ENCODE peak calls at places on chromosomes 5 and 9, in six cellular contexts. T is IMR-90, H is transverse colon, U is right lobe of liver, E is HCT116, C is uterus. M is an unnamed sample.

GRCh38 chr9:81312346-81312745 is 377.0 kb downstream of the TLE1 start:
- DNase-seq in T (no peak), H (no peak), U (no peak), E (no peak), C (no peak), M (no peak)

GRCh38 chr9:115456515-115456914 is 338.6 kb upstream of the TNC start:
- DNase-seq in T (peak; percentile 57), H (no peak), U (no peak), E (no peak), C (no peak), M (no peak)

GRCh38 chr9:96338299-96338698 is 36.3 kb upstream of the HSD17B3 start:
- DNase-seq in T (no peak), H (no peak), U (no peak), E (no peak), C (no peak), M (no peak)

GRCh38 chr9:20224756-20225155 is 397.5 kb downstream of the MLLT3 start:
- DNase-seq in T (no peak), H (no peak), U (no peak), E (no peak), C (no peak), M (no peak)

GRCh38 chr5:133387621-133388020 is 224.7 kb downstream of the FSTL4 start:
- DNase-seq in T (no peak), H (no peak), U (no peak), E (no peak), C (no peak), M (no peak)

GRCh38 chr5:139410121-139410885 is 6.4 kb upstream of the SPATA24 start:
- DNase-seq in T (peak; percentile 35), H (no peak), U (no peak), E (no peak), C (peak; percentile 10), M (peak; percentile 53)

GRCh38 chr9:17625644-17626388 is 47.0 kb downstream of the SH3GL2 start:
- DNase-seq in T (peak; percentile 38), H (no peak), U (no peak), E (no peak), C (no peak), M (no peak)

GRCh38 chr5:1718669-1719068 is 81.0 kb downstream of the MRPL36 start:
- DNase-seq in T (no peak), H (no peak), U (no peak), E (peak; percentile 12), C (no peak), M (no peak)

GRCh38 chr5:156879665-156880285 is 29.7 kb downstream of the PPP1R2B start:
- DNase-seq in T (no peak), H (peak; percentile 20), U (no peak), E (no peak), C (no peak), M (no peak)

GRCh38 chr9:114469091-114469853 is 36.0 kb downstream of the WHRN start:
- DNase-seq in T (no peak), H (no peak), U (no peak), E (no peak), C (no peak), M (no peak)

GRCh38 chr5:41120600-41120999 is 49.5 kb upstream of the MROH2B start:
- DNase-seq in T (no peak), H (no peak), U (no peak), E (no peak), C (no peak), M (no peak)

GRCh38 chr9:133762488-133763271 is 24.5 kb upstream of the SARDH start:
- DNase-seq in T (no peak), H (no peak), U (peak; percentile 43), E (no peak), C (peak; percentile 12), M (no peak)

GRCh38 chr5:131854134-131854533 is 57.3 kb upstream of the FNIP1 start:
- DNase-seq in T (peak; percentile 10), H (no peak), U (no peak), E (no peak), C (no peak), M (no peak)

GRCh38 chr5:11963227-11963626 is 59.0 kb upstream of the CTNND2 start:
- DNase-seq in T (no peak), H (no peak), U (no peak), E (no peak), C (no peak), M (no peak)

GRCh38 chr9:107504585-107505455 is 15.3 kb upstream of the KLF4 start:
- DNase-seq in T (peak; percentile 93), H (peak; percentile 49), U (no peak), E (no peak), C (no peak), M (no peak)

GRCh38 chr5:99032234-99033013 is 103.6 kb upstream of the CHD1 start:
- DNase-seq in T (peak; percentile 80), H (peak; percentile 72), U (no peak), E (peak; percentile 56), C (peak; percentile 67), M (peak; percentile 78)

GRCh38 chr5:55141945-55142690 is 17.9 kb upstream of the GPX8 start:
- DNase-seq in T (no peak), H (no peak), U (no peak), E (no peak), C (no peak), M (no peak)

GRCh38 chr9:1096155-1096964 is 46.2 kb downstream of the DMRT2 start:
- DNase-seq in T (no peak), H (no peak), U (no peak), E (no peak), C (no peak), M (no peak)

GRCh38 chr5:67793418-67793817 is 422.1 kb upstream of the PIK3R1 start:
- DNase-seq in T (no peak), H (no peak), U (no peak), E (no peak), C (no peak), M (no peak)

GRCh38 chr5:113058269-113058668 is 81.7 kb downstream of the DCP2 start:
- DNase-seq in T (no peak), H (no peak), U (no peak), E (no peak), C (no peak), M (no peak)

DNA sequence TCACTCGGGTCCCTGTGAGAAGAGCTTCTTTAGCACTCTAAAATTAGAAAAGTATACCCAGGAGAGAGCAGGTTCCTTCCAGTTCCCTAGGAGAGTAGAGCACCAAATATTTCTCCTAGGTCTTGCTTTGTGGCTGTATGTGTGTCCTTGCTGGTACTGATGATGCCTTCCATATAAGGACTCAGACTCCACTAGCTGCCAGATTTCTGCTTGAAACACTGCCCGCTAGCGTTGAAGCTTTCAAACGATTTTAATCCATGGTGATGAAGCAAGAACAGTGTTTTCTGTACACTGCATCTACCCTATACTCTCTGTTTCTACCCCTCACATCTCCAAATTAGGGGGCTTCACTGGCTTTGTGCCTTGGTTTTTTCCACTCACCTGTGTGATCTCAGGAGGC is 2.4 kb upstream of the SMC2 start:
- DNase-seq in T (peak; percentile 78), H (peak; percentile 51), U (no peak), E (no peak), C (peak; percentile 21), M (peak; percentile 77)
- H3K4me3 ChIP-seq in T (peak overlapping the region; percentile 6), H (no peak overlapping the region), U (no peak overlapping the region), E (no peak overlapping the region), C (peak overlapping the region; percentile 8), M (no peak overlapping the region)

DNA sequence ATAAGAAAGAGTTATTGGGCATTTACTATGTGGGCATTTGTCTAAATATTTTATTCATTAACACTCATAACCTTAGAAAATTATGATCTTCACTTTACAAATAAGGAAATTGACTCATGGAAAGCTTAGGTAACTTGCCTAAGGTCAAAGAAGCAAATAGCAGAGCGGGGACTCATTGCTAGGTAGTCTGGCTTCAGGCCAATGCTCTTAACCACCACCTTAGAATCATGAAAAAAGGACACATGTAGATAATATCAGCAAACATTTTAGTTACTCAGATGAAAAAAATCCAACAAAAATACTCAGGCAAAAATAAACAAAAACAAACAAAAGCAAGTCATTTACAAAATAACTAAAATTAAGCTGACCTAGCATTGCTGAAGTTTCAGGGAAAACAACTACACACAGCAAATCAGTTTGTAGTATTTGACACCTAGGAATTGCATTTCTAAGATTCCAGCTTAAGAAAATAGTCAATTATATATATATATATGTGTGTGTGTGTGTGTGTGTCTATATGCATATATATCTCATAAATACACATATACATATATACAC is 166.0 kb downstream of the HMHB1 start:
- DNase-seq in T (no peak), H (no peak), U (no peak), E (no peak), C (no peak), M (no peak)
- TF ChIP-seq POLR2A in T (no peak), H (no peak), U (no peak), E (no peak), C (no peak), M (no peak)

GRCh38 chr9:24698864-24699518 is 153.3 kb upstream of the IZUMO3 start:
- DNase-seq in T (no peak), H (no peak), U (no peak), E (no peak), C (no peak), M (no peak)
- H3K4me3 ChIP-seq in T (no peak overlapping the region), H (no peak overlapping the region), U (no peak overlapping the region), E (no peak overlapping the region), C (no peak overlapping the region), M (no peak overlapping the region)

GRCh38 chr5:159190170-159190569 is 19.2 kb downstream of the RNF145 start:
- DNase-seq in T (no peak), H (no peak), U (no peak), E (no peak), C (no peak), M (no peak)
- TF ChIP-seq POLR2A in T (no peak), H (no peak), U (no peak), E (no peak), C (no peak), M (no peak)

DNA sequence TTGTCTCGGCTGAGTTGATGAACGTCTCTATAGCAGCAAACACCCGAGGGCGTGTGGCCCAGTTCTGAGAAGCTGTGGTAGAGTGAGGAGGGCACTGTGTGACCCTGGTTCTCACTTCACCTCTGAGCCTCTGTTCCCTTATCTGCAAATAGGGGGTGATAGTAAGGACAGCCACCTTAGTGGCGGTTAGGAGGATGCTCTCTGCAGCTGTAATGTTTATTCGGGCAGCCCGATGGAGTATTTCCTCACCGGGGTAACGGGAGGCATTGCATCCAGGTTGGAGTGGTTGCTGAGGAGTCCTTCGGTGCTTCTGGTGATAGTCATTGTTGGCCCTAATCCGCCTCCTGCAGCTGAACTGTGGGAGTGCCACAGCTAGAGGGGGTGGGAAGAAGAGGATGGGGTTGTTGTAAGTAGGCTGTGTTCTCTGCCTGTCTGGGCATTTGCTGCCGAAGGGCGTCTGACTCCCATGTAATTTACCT is 13.9 kb downstream of the PRRC2B start:
- DNase-seq in T (no peak), H (peak; percentile 34), U (no peak), E (no peak), C (peak; percentile 50), M (peak; percentile 61)
- H3K4me3 ChIP-seq in T (no peak overlapping the region), H (no peak overlapping the region), U (no peak overlapping the region), E (no peak overlapping the region), C (peak overlapping the region; percentile 21), M (no peak overlapping the region)

DNA sequence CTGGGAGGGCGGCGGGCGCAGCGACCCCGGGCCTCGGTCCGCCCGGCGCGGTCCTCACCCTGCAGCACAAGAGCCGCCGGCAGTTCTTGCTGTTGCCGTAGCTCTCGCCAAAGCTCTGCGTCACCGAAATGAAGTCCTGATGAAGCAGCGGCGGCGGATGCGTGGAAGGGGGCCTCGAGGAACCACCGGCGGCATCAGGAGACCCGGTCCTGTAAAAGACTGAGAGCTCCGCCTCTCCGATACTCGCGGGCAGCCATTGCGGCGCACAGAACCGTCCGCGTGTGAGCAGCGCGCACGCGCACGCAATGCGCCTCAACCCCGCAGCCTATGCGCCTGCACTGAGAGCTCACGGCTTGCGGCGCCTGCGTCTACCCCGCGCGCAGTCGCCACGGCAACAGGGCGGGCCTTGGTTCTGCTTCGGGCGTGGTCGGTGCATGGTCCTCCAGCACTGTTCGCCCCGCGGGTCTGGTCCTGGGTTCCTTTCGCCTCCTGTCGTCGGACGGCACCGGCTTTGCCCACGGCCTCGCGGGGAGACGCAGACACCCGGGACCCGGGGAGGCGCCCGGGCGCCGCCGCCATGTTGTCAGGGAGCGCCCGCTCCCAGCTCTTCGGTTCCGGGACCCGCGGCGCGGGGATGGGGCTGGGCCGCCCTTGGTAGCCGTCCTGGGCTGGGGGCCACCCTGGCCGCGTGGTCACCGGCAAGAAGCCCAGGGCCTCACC is 9.3 kb upstream of the GRIN1 start:
- DNase-seq in T (peak; percentile 91), H (peak; percentile 91), U (peak; percentile 93), E (peak; percentile 81), C (peak; percentile 55), M (peak; percentile 89)
- TF ChIP-seq POLR2A in T (no peak), H (peak; percentile 39), U (peak; percentile 42), E (peak; percentile 67), C (no peak), M (peak; percentile 64)